ENCODE peak calls at places on chromosomes 12 and 14, in five cellular contexts. A is right atrium auricular region; R is CD8-positive, alpha-beta memory T cell; Z is upper lobe of left lung; K is left lung. U is an unnamed sample. For H3K4me1, the result is how much of the 10 kb centered on the place peaks cover.

GRCh38 chr14:52447236-52447635 is 105.1 kb downstream of the TXNDC16 start:
- DNase-seq in A (no peak), K (no peak), Z (no peak), R (no peak), U (no peak)

GRCh38 chr14:75711134-75711795 is 50.2 kb downstream of the TTLL5 start:
- DNase-seq in Z (peak), R (no peak), A (no peak), K (no peak), U (peak)

GRCh38 chr14:31271648-31272047 is 64.1 kb upstream of the HECTD1 start:
- DNase-seq in Z (no peak), K (no peak), A (no peak), R (no peak), U (no peak)

GRCh38 chr14:94066089-94066676 is 14.8 kb downstream of the DDX24 start:
- DNase-seq in Z (peak), K (no peak), A (no peak), R (no peak), U (no peak)

GRCh38 chr14:52268191-52269061 is 928 bp downstream of the PTGDR start:
- DNase-seq in Z (no peak), K (no peak), A (no peak), R (peak), U (peak)

GRCh38 chr12:15152864-15153263 is 68.4 kb downstream of the RERG start:
- DNase-seq in A (no peak), R (no peak), Z (no peak), K (no peak), U (peak)

GRCh38 chr12:127054531-127054930 is 1212.4 kb upstream of the TMEM132C start:
- DNase-seq in A (no peak), K (no peak), R (no peak), Z (no peak), U (no peak)

GRCh38 chr12:79373896-79374499 is 316.8 kb downstream of the PAWR start:
- DNase-seq in A (no peak), Z (no peak), K (no peak), R (no peak), U (peak)

GRCh38 chr12:108414021-108414420 is 74.9 kb upstream of the CMKLR1 start:
- DNase-seq in Z (no peak), R (no peak), K (no peak), A (no peak), U (no peak)

GRCh38 chr12:113149361-113150150 is at the start of gene CFAP73:
- DNase-seq in K (peak), A (peak), Z (peak), R (no peak), U (peak)

GRCh38 chr12:5085896-5086295 is 42.2 kb downstream of the KCNA5 start:
- DNase-seq in Z (no peak), A (no peak), K (no peak), R (no peak), U (peak)

GRCh38 chr12:53791735-53792326 is 40.1 kb upstream of the CISTR start:
- DNase-seq in A (no peak), R (peak), K (no peak), Z (no peak), U (no peak)

GRCh38 chr12:69840727-69841126 is 15.7 kb downstream of the MYRFL start:
- DNase-seq in R (no peak), A (no peak), Z (no peak), K (no peak), U (no peak)

GRCh38 chr14:33909380-33910084 is 41.3 kb downstream of the EGLN3 start:
- DNase-seq in K (no peak), Z (no peak), A (no peak), R (no peak), U (no peak)

GRCh38 chr14:94632305-94632590 is 20.1 kb downstream of the SERPINA3 start:
- DNase-seq in R (no peak), K (no peak), A (no peak), Z (no peak), U (no peak)

GRCh38 chr12:16506394-16506793 is 99.6 kb downstream of the LMO3 start:
- DNase-seq in Z (no peak), K (no peak), R (no peak), A (no peak), U (no peak)

GRCh38 chr14:55556929-55557623 is 22.9 kb upstream of the KTN1 start:
- DNase-seq in R (no peak), Z (peak), K (peak), A (peak), U (peak)

GRCh38 chr14:89198544-89199329 is 218.3 kb downstream of the FOXN3 start:
- DNase-seq in A (peak), Z (peak), K (no peak), R (no peak), U (peak)

GRCh38 chr12:14776236-14776959 is 26.9 kb downstream of the WBP11 start:
- DNase-seq in A (no peak), Z (no peak), K (no peak), R (no peak), U (no peak)

GRCh38 chr12:109967383-109968031 is 28.7 kb downstream of the GIT2 start:
- DNase-seq in R (no peak), K (no peak), Z (no peak), A (no peak), U (no peak)

GRCh38 chr12:128971802-128972201 is 118.5 kb downstream of the GLT1D1 start:
- DNase-seq in A (no peak), R (no peak), Z (no peak), K (no peak), U (no peak)

GRCh38 chr14:84894254-84894653 is 635.7 kb upstream of the FLRT2 start:
- DNase-seq in K (no peak), R (no peak), A (no peak), Z (no peak), U (no peak)

GRCh38 chr14:70254476-70254961 is 65.8 kb upstream of the SLC8A3 start:
- DNase-seq in K (peak), Z (peak), R (no peak), A (no peak), U (peak)

GRCh38 chr12:80684077-80684495 is 23.3 kb upstream of the MYF6 start:
- DNase-seq in Z (no peak), R (no peak), A (no peak), K (no peak), U (no peak)

GRCh38 chr12:50390284-50390683 is 6.1 kb downstream of the FAM186A start:
- DNase-seq in A (peak), Z (no peak), K (no peak), R (no peak), U (peak)

GRCh38 chr12:116969615-116970575 is 59.1 kb downstream of the FBXW8 start:
- DNase-seq in R (no peak), K (no peak), A (peak), Z (no peak), U (peak)

GRCh38 chr14:50396636-50397460 is at the start of gene CDKL1:
- DNase-seq in K (peak), Z (peak), R (peak), A (no peak), U (peak)

GRCh38 chr12:27474344-27474743 is 27.8 kb downstream of the SMCO2 start:
- DNase-seq in R (no peak), A (no peak), K (no peak), Z (no peak), U (peak)

GRCh38 chr12:124278389-124279101 is 16.3 kb upstream of the RFLNA start:
- DNase-seq in R (no peak), Z (no peak), K (no peak), A (no peak), U (no peak)

GRCh38 chr12:100688451-100688864 is 106.1 kb upstream of the ANO4 start:
- DNase-seq in K (no peak), Z (no peak), R (no peak), A (no peak), U (no peak)

GRCh38 chr12:46373303-46374182 is 970 bp upstream of the SLC38A2 start:
- DNase-seq in Z (peak), A (peak), K (peak), R (peak), U (peak)

GRCh38 chr14:70642313-70643235 is 858 bp downstream of the TTC9 start:
- DNase-seq in Z (peak), R (peak), K (no peak), A (no peak), U (no peak)

GRCh38 chr12:69994593-69995222 is 169.7 kb downstream of the MYRFL start:
- DNase-seq in Z (no peak), K (no peak), A (no peak), R (no peak), U (no peak)

GRCh38 chr12:65430571-65431306 is 152.3 kb downstream of the MSRB3 start:
- DNase-seq in K (no peak), A (no peak), Z (no peak), R (no peak), U (peak)

GRCh38 chr12:69988601-69989194 is 163.7 kb downstream of the MYRFL start:
- DNase-seq in K (no peak), A (no peak), R (no peak), Z (no peak), U (peak)

GRCh38 chr14:103576371-103577024 is 13.7 kb downstream of the COA8 start:
- DNase-seq in K (peak), A (peak), Z (peak), R (no peak), U (peak)

GRCh38 chr12:30417697-30418231 is 277.9 kb downstream of the IPO8 start:
- DNase-seq in R (no peak), A (no peak), K (no peak), Z (no peak), U (peak)

GRCh38 chr14:90405101-90405500 is 8.3 kb downstream of the CALM1 start:
- DNase-seq in R (no peak), K (no peak), A (no peak), Z (no peak), U (no peak)

GRCh38 chr12:49537231-49537708 is 1.6 kb upstream of the KCNH3 start:
- DNase-seq in A (no peak), K (no peak), Z (no peak), R (no peak), U (no peak)

GRCh38 chr14:101859538-101859902 is 98.0 kb downstream of the PPP2R5C start:
- DNase-seq in A (peak), K (no peak), R (no peak), Z (no peak), U (no peak)
- H3K4me1 ChIP-seq in A (under half), K (under half), R (under half), Z (under half), U (under half)

DNA sequence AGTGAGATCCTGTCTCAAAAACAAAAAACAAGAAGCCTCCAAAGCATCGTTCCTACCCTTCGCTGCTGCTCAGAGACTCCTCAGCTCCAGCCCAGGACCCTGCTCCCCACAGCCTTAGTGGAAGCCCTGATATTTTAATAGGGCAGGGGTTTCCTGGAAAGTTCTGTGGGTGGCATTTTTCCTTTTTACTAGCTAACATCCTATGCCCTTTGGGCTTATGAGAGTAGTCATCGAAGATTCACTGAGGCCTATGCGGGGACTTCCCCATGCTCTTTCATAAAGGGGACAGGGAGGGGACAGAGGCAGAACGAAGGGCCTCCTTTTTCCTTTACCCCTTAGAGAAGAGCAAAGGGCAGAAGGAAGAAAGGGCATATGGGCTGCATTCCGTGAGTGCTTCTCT is 8.3 kb downstream of the LAG3 start:
- DNase-seq in R (no peak), A (no peak), K (no peak), Z (no peak), U (no peak)
- H3K4me1 ChIP-seq in R (half or more), A (under half), K (under half), Z (under half), U (under half)

GRCh38 chr12:132285991-132286681 is 43.3 kb downstream of the GALNT9 start:
- DNase-seq in Z (peak), R (no peak), A (peak), K (peak), U (peak)
- H3K4me1 ChIP-seq in Z (under half), R (under half), A (under half), K (under half), U (under half)

DNA sequence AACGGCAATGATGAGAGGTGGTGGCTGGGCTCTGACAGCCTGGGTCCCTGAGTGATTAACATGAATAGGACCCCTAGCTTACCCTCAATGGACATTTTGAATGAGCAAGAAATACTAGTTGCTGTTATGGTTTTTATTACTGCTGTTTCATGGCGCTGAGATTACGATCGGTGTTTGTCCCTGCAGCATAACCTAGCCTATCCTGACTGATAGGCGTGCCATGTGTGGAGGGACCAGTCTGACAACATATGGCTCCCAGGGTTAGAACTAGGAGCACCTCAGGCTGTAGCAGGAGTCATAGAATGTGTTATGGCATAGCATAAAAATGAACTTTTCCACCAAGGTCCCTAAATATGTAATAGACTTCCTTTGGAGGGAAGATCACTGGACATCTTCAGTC is 137.5 kb upstream of the HIF1A start:
- DNase-seq in Z (no peak), A (peak), K (no peak), R (no peak), U (no peak)
- H3K4me1 ChIP-seq in Z (under half), A (half or more), K (under half), R (under half), U (under half)

DNA sequence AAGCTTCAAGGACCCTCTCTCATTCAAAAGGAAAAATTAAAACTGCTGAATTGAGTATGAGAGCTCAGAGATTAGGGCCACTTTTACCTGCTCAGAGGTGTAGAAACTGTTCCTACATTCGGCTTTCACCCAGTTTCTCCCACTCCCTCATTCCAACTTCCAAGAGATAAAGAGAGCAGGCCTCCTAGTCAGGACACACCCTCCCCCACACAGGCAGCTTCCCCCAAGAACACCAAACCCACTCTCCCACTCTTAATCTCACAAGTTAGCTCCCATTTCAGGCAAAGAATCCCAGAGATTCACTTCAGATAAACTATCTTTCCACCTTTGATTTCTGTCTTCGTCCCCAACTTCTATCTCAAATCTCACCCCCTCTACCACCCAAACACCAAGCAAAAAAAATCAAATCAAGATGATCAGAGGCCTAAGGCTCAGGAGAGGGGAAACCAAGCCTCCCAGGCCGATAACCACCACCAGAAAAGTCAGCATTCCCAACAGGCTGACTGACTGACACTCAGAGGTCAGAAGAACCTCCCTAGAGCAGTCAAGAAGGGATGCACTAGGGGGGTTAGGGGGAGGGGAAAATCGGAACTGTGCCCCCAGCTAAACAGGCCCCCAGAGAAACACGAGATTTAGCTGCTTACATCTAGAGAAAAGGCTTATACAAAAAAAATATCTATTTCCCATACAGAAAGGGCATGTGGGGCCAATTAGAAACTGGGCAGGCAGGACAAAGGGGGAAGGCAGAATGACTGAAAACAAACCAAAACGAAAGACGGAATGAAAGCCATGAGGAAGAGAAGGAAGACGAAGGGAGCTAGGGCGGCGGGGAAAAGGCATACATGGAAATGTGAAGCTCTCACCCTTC is 13.2 kb upstream of the CDH24 start:
- DNase-seq in R (no peak), K (no peak), A (no peak), Z (peak), U (no peak)
- H3K4me1 ChIP-seq in R (under half), K (under half), A (under half), Z (under half), U (under half)